ENCODE peak calls at places on chromosome 20, in seven cellular contexts. N is heart right ventricle, Q is Peyer's patch, J is cardiac fibroblast, X is GM23338, B is left lung, I is ovary. T is an unnamed sample.

GRCh38 chr20:31740208-31740607 is 1.1 kb downstream of the TPX2 start:
- DNase-seq in N (no peak), Q (no peak), J (peak), X (no peak), B (no peak), I (no peak), T (no peak)

GRCh38 chr20:58822175-58822574 is 28.5 kb downstream of the GNAS-AS1 start:
- DNase-seq in N (no peak), Q (no peak), J (no peak), X (peak), B (no peak), I (no peak), T (no peak)

GRCh38 chr20:36607586-36608387 is 2.2 kb downstream of the RAB5IF start:
- DNase-seq in N (no peak), Q (no peak), J (peak), X (no peak), B (no peak), I (no peak), T (no peak)

GRCh38 chr20:41275181-41275793 is 42.2 kb downstream of the ZHX3 start:
- DNase-seq in N (no peak), Q (no peak), J (peak), X (no peak), B (no peak), I (no peak), T (no peak)

GRCh38 chr20:16926626-16927025 is 178.5 kb downstream of the OTOR start:
- DNase-seq in N (no peak), Q (no peak), J (no peak), X (no peak), B (no peak), I (no peak), T (no peak)

GRCh38 chr20:19347943-19348456 is 135.6 kb downstream of the SLC24A3 start:
- DNase-seq in N (no peak), Q (no peak), J (no peak), X (no peak), B (no peak), I (no peak), T (no peak)

GRCh38 chr20:38196592-38196991 is 31.5 kb upstream of the TGM2 start:
- DNase-seq in N (peak), Q (no peak), J (peak), X (no peak), B (peak), I (peak), T (no peak)

GRCh38 chr20:45087814-45088213 is 13.1 kb downstream of the KCNS1 start:
- DNase-seq in N (no peak), Q (no peak), J (no peak), X (no peak), B (no peak), I (no peak), T (no peak)

GRCh38 chr20:13220857-13221297 is at the start of gene ISM1:
- DNase-seq in N (no peak), Q (no peak), J (peak), X (peak), B (peak), I (no peak), T (peak)

GRCh38 chr20:23667666-23668065 is 21.2 kb downstream of the CST4 start:
- DNase-seq in N (no peak), Q (no peak), J (no peak), X (no peak), B (no peak), I (no peak), T (no peak)

GRCh38 chr20:59145926-59146800 is 17.5 kb upstream of the ZNF831 start:
- DNase-seq in N (peak), Q (peak), J (no peak), X (no peak), B (no peak), I (no peak), T (no peak)

GRCh38 chr20:51526754-51527153 is 15.8 kb downstream of the NFATC2 start:
- DNase-seq in N (no peak), Q (no peak), J (no peak), X (no peak), B (no peak), I (no peak), T (no peak)

GRCh38 chr20:50343490-50344179 is 153.0 kb downstream of the CEBPB start:
- DNase-seq in N (no peak), Q (no peak), J (no peak), X (no peak), B (no peak), I (no peak), T (no peak)

GRCh38 chr20:37856932-37857660 is 45.8 kb upstream of the VSTM2L start:
- DNase-seq in N (no peak), Q (no peak), J (peak), X (no peak), B (no peak), I (no peak), T (no peak)

GRCh38 chr20:58992911-58993310 is 11.9 kb downstream of the NELFCD start:
- DNase-seq in N (no peak), Q (no peak), J (no peak), X (no peak), B (no peak), I (no peak), T (no peak)

GRCh38 chr20:20720158-20720557 is 7.7 kb upstream of the RALGAPA2 start:
- DNase-seq in N (no peak), Q (no peak), J (no peak), X (no peak), B (no peak), I (no peak), T (no peak)

GRCh38 chr20:10864076-10864672 is 190.4 kb upstream of the JAG1 start:
- DNase-seq in N (peak), Q (no peak), J (no peak), X (peak), B (peak), I (no peak), T (no peak)

GRCh38 chr20:11753155-11753554 is 164.5 kb upstream of the BTBD3 start:
- DNase-seq in N (no peak), Q (no peak), J (no peak), X (no peak), B (no peak), I (no peak), T (no peak)

GRCh38 chr20:31537859-31538245 is 23.6 kb downstream of the HM13 start:
- DNase-seq in N (no peak), Q (no peak), J (no peak), X (no peak), B (no peak), I (no peak), T (no peak)

DNA sequence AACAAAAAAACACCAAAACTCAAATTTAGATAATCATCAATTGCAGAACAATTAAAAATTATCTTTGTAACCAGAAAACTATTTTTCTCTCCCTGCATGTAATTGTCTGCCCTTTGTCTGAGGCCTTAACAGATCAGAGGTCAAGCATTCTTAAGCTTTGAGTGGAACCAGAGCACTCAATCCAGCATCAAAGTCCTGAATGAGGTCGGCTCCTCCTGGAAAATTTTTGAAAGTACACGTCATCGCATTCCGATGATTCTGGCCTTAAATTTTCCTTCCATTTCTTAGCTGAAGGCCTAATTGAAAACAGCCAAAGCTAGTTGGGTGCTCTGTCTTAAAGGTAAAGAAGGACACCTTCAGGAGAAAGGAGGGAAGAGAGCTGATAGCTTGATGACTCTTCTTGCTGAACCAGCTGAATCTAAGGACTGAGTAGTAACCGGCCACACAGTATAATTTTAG is 510.2 kb upstream of the SULF2 start:
- DNase-seq in N (peak), Q (no peak), J (peak), X (peak), B (no peak), I (no peak), T (peak)
- TF ChIP-seq CTCF in N (no peak), Q (no peak), J (no peak), X (peak), B (peak), I (peak), T (peak)

GRCh38 chr20:63309261-63310071 is 16.5 kb downstream of the COL20A1 start:
- DNase-seq in N (peak), Q (no peak), J (peak), X (peak), B (no peak), I (peak), T (peak)
- TF ChIP-seq CTCF in N (peak), Q (peak), J (peak), X (peak), B (peak), I (peak), T (peak)

GRCh38 chr20:48777005-48777404 is 50.8 kb downstream of the PREX1 start:
- DNase-seq in N (no peak), Q (no peak), J (no peak), X (no peak), B (no peak), I (no peak), T (no peak)

GRCh38 chr20:48776306-48776705 is 51.5 kb downstream of the PREX1 start:
- DNase-seq in N (no peak), Q (no peak), J (peak), X (no peak), B (no peak), I (no peak), T (no peak)

GRCh38 chr20:48779435-48779834 is 48.4 kb downstream of the PREX1 start:
- DNase-seq in N (no peak), Q (no peak), J (no peak), X (no peak), B (no peak), I (no peak), T (no peak)

GRCh38 chr20:48774696-48775095 is 53.1 kb downstream of the PREX1 start:
- DNase-seq in N (no peak), Q (no peak), J (no peak), X (no peak), B (no peak), I (no peak), T (no peak)

GRCh38 chr20:48777821-48778220 is 50.0 kb downstream of the PREX1 start:
- DNase-seq in N (no peak), Q (no peak), J (no peak), X (no peak), B (no peak), I (no peak), T (no peak)
- TF ChIP-seq CTCF in N (no peak), Q (no peak), J (no peak), X (no peak), B (no peak), I (no peak), T (no peak)

GRCh38 chr20:14406495-14406894 is 69.1 kb upstream of the FLRT3 start:
- DNase-seq in N (no peak), Q (no peak), J (peak), X (no peak), B (no peak), I (no peak), T (no peak)
- TF ChIP-seq CTCF in N (no peak), Q (no peak), J (no peak), X (no peak), B (no peak), I (no peak), T (no peak)

DNA sequence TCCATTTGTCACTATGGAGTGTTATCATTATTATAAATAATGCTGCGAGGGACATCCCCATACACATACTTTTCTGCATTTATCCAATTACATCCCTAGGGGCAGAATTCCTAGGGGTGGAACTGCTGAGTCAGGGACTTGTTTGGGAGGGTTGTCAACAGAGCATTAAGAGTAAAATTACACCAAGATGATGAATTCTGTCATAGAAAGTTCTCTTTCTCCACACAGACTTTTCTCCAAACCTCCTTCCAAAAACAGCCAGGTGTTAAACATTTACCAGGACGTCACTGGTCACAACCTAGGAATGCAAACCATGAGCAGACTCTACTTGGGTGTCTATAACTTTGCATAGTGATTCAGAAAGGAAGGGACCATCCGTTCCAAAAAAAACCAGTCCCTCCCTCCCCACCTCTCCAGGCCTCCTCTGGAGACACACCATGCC is 95.5 kb downstream of the PRND start:
- DNase-seq in N (no peak), Q (no peak), J (peak), X (no peak), B (no peak), I (no peak), T (no peak)
- TF ChIP-seq CTCF in N (no peak), Q (no peak), J (peak), X (no peak), B (no peak), I (no peak), T (no peak)

GRCh38 chr20:48722737-48723191 is 105.0 kb downstream of the PREX1 start:
- DNase-seq in N (no peak), Q (peak), J (peak), X (peak), B (no peak), I (no peak), T (no peak)
- TF ChIP-seq CTCF in N (no peak), Q (no peak), J (no peak), X (no peak), B (no peak), I (no peak), T (no peak)

GRCh38 chr20:957544-957943 is 41.4 kb upstream of the ANGPT4 start:
- DNase-seq in N (no peak), Q (no peak), J (peak), X (peak), B (no peak), I (no peak), T (no peak)
- TF ChIP-seq CTCF in N (no peak), Q (no peak), J (peak), X (no peak), B (no peak), I (no peak), T (no peak)

GRCh38 chr20:3781153-3781910 is at the start of gene SPEF1:
- DNase-seq in N (peak), Q (peak), J (peak), X (peak), B (peak), I (peak), T (peak)
- TF ChIP-seq CTCF in N (no peak), Q (peak), J (peak), X (peak), B (peak), I (peak), T (peak)

DNA sequence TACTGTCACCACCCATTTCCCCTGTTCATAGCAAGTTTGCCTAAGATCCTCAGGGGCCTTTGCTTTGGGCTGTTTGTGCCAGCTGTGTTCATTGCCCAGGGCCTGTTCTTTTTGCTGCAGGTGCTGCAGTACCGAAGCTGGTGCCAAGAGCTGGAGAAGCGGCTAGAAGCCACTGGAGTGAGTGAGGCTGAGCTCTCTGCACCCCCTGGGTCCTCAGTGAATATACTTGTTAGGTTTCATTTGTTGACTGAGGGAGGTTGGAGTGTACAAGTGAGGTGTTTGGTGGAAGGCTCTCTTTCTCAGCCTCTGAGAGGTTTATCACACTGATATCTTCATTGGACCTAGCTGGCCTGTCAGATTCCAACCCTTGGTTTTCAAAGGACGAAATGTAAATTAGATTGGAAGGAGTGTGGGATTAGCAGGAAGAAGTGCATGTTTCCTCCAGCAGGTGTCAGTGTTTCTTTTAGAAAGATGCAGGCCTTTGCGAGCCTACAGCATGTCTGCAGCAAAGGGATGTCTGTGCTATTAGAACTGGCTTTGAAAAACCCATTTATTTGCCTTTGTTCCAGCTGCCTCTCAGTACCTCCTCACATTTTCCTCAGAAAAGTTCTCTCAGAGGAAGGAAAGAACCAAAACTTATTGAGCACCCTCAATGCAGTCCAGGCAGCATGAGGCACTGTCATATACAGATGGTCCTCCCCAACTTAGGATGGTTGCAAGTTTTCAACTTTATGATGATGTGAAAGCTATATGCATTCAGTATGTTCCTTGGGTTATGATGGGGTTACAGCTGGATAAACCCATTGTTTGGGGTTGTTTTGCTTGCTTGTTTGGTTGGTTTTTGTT is 8.3 kb downstream of the CEP250 start:
- DNase-seq in N (peak), Q (peak), J (peak), X (peak), B (no peak), I (no peak), T (peak)
- TF ChIP-seq CTCF in N (peak), Q (peak), J (peak), X (peak), B (peak), I (peak), T (peak)